ENCODE peak calls at places on chromosome 1, in six cellular contexts. R is stimulated activated CD4-positive, alpha-beta T cell treated with anti-CD3 and anti-CD28 coated beads, Interleukin-4, amount 100 ng/mL, for 24 hours; P is CD4-positive, CD25-positive, alpha-beta regulatory T cell; X is stimulated activated CD8-positive, alpha-beta memory T cell treated with anti-CD3 and anti-CD28 coated beads, Interleukin-4, amount 100 ng/mL, for 24 hours; T is tibial artery; U is NCI-H1694. A is an unnamed sample.

GRCh38 chr1:96927125-96927524 is 205.5 kb downstream of the PTBP2 start:
- DNase-seq in X (no peak), R (no peak), T (no peak), P (no peak), U (no peak), A (peak; percentile 47)

GRCh38 chr1:151713044-151713443 is 3.6 kb downstream of the CELF3 start:
- DNase-seq in R (no peak), X (no peak), P (no peak), U (no peak), T (no peak), A (no peak)

GRCh38 chr1:94061513-94062443 is 59.2 kb downstream of the ABCA4 start:
- DNase-seq in P (peak; percentile 38), R (peak; percentile 28), T (peak; percentile 82), U (peak; percentile 85), X (peak; percentile 4), A (no peak)

GRCh38 chr1:213914351-213914750 is 73.4 kb upstream of the PROX1 start:
- DNase-seq in R (no peak), T (no peak), U (peak; percentile 15), X (no peak), P (no peak), A (no peak)

GRCh38 chr1:247409869-247410544 is 6.0 kb upstream of the NLRP3 start:
- DNase-seq in R (peak; percentile 58), T (no peak), P (peak; percentile 74), U (no peak), X (no peak), A (no peak)

GRCh38 chr1:108049083-108049819 is 84.3 kb upstream of the VAV3 start:
- DNase-seq in T (peak; percentile 66), R (peak; percentile 29), P (peak; percentile 50), U (peak; percentile 7), X (peak; percentile 7), A (no peak)

GRCh38 chr1:117312453-117313138 is 54.7 kb upstream of the MAN1A2 start:
- DNase-seq in X (no peak), R (no peak), U (no peak), P (peak; percentile 53), T (no peak), A (no peak)

GRCh38 chr1:79323240-79324025 is 316.9 kb upstream of the ADGRL4 start:
- DNase-seq in U (no peak), P (no peak), X (no peak), T (no peak), R (no peak), A (no peak)

GRCh38 chr1:30749691-30750583 is 7.6 kb downstream of the LAPTM5 start:
- DNase-seq in R (peak; percentile 59), X (no peak), P (peak; percentile 90), U (no peak), T (no peak), A (no peak)

GRCh38 chr1:11307837-11308236 is 34.8 kb downstream of the UBIAD1 start:
- DNase-seq in R (no peak), P (no peak), U (no peak), T (no peak), X (no peak), A (no peak)

GRCh38 chr1:152047607-152047953 is 10.8 kb upstream of the S100A11 start:
- DNase-seq in U (no peak), P (no peak), X (no peak), T (peak; percentile 83), R (no peak), A (no peak)

GRCh38 chr1:166944186-166944967 is 31.0 kb downstream of the ILDR2 start:
- DNase-seq in T (no peak), U (no peak), R (no peak), X (no peak), P (peak; percentile 3), A (no peak)

GRCh38 chr1:14895727-14896126 is 257.8 kb upstream of the TMEM51 start:
- DNase-seq in T (no peak), U (no peak), P (no peak), R (no peak), X (no peak), A (no peak)

GRCh38 chr1:232045571-232045970 is 419.0 kb downstream of the DISC1 start:
- DNase-seq in P (no peak), X (no peak), U (no peak), T (no peak), R (no peak), A (no peak)

GRCh38 chr1:109193653-109194590 is 19.8 kb upstream of the SARS1 start:
- DNase-seq in R (peak; percentile 63), P (peak; percentile 58), X (peak; percentile 32), U (peak; percentile 66), T (no peak), A (no peak)

A was measured in NK-92 treated with Interleukin-12 subunit alpha and Interleukin-12 subunit beta, amount 100 ng/mL, for 24 hours.